ENCODE peak calls at places on chromosome X, in four cellular contexts. One of them, this sample, is unnamed.

GRCh38 chrX:15384304-15384703 is at the start of gene VEGFD:
- DNase-seq in stimulated activated CD4-positive, alpha-beta T cell treated with anti-CD3 and anti-CD28 coated beads, Interleukin-12 subunit alpha, Interleukin-12 subunit beta, amount 100 ng/mL, for 48 hours: no peak
- DNase-seq in neural progenitor cell: no peak
- DNase-seq in MV-4-11: no peak
- DNase-seq in this sample: no peak

GRCh38 chrX:20715176-20715575 is 448.5 kb upstream of the RPS6KA3 start:
- DNase-seq in neural progenitor cell: no peak
- DNase-seq in MV-4-11: no peak
- DNase-seq in stimulated activated CD4-positive, alpha-beta T cell treated with anti-CD3 and anti-CD28 coated beads, Interleukin-12 subunit alpha, Interleukin-12 subunit beta, amount 100 ng/mL, for 48 hours: no peak
- DNase-seq in this sample: no peak

GRCh38 chrX:3990569-3990968 is 277.1 kb upstream of the PRKX start:
- DNase-seq in stimulated activated CD4-positive, alpha-beta T cell treated with anti-CD3 and anti-CD28 coated beads, Interleukin-12 subunit alpha, Interleukin-12 subunit beta, amount 100 ng/mL, for 48 hours: no peak
- DNase-seq in MV-4-11: no peak
- DNase-seq in neural progenitor cell: peak; percentile 33
- DNase-seq in this sample: no peak

GRCh38 chrX:15401373-15401772 is 17.2 kb upstream of the VEGFD start:
- DNase-seq in MV-4-11: no peak
- DNase-seq in stimulated activated CD4-positive, alpha-beta T cell treated with anti-CD3 and anti-CD28 coated beads, Interleukin-12 subunit alpha, Interleukin-12 subunit beta, amount 100 ng/mL, for 48 hours: no peak
- DNase-seq in neural progenitor cell: no peak
- DNase-seq in this sample: no peak

GRCh38 chrX:15646031-15646430 is 18.6 kb downstream of the CLTRN start:
- DNase-seq in MV-4-11: no peak
- DNase-seq in neural progenitor cell: no peak
- DNase-seq in stimulated activated CD4-positive, alpha-beta T cell treated with anti-CD3 and anti-CD28 coated beads, Interleukin-12 subunit alpha, Interleukin-12 subunit beta, amount 100 ng/mL, for 48 hours: no peak
- DNase-seq in this sample: no peak

GRCh38 chrX:39819921-39820849 is 277.6 kb downstream of the BCOR start:
- DNase-seq in stimulated activated CD4-positive, alpha-beta T cell treated with anti-CD3 and anti-CD28 coated beads, Interleukin-12 subunit alpha, Interleukin-12 subunit beta, amount 100 ng/mL, for 48 hours: no peak
- DNase-seq in MV-4-11: no peak
- DNase-seq in neural progenitor cell: peak; percentile 58
- DNase-seq in this sample: no peak

GRCh38 chrX:16807976-16808542 is 21.8 kb downstream of the TXLNG start:
- DNase-seq in MV-4-11: peak; percentile 36
- DNase-seq in neural progenitor cell: no peak
- DNase-seq in stimulated activated CD4-positive, alpha-beta T cell treated with anti-CD3 and anti-CD28 coated beads, Interleukin-12 subunit alpha, Interleukin-12 subunit beta, amount 100 ng/mL, for 48 hours: no peak
- DNase-seq in this sample: no peak

GRCh38 chrX:1388651-1389050 is 3.3 kb downstream of the SLC25A6 start:
- DNase-seq in stimulated activated CD4-positive, alpha-beta T cell treated with anti-CD3 and anti-CD28 coated beads, Interleukin-12 subunit alpha, Interleukin-12 subunit beta, amount 100 ng/mL, for 48 hours: no peak
- DNase-seq in neural progenitor cell: no peak
- DNase-seq in MV-4-11: no peak
- DNase-seq in this sample: no peak

GRCh38 chrX:23134171-23134570 is 134.4 kb downstream of the DDX53 start:
- DNase-seq in MV-4-11: no peak
- DNase-seq in stimulated activated CD4-positive, alpha-beta T cell treated with anti-CD3 and anti-CD28 coated beads, Interleukin-12 subunit alpha, Interleukin-12 subunit beta, amount 100 ng/mL, for 48 hours: no peak
- DNase-seq in neural progenitor cell: no peak
- DNase-seq in this sample: no peak

GRCh38 chrX:107712231-107713204 is 63.1 kb downstream of the TSC22D3 start:
- DNase-seq in neural progenitor cell: no peak
- DNase-seq in stimulated activated CD4-positive, alpha-beta T cell treated with anti-CD3 and anti-CD28 coated beads, Interleukin-12 subunit alpha, Interleukin-12 subunit beta, amount 100 ng/mL, for 48 hours: no peak
- DNase-seq in MV-4-11: no peak
- DNase-seq in this sample: no peak

GRCh38 chrX:140710710-140711109 is 1.2 kb downstream of the LINC00632 start:
- DNase-seq in MV-4-11: no peak
- DNase-seq in neural progenitor cell: no peak
- DNase-seq in stimulated activated CD4-positive, alpha-beta T cell treated with anti-CD3 and anti-CD28 coated beads, Interleukin-12 subunit alpha, Interleukin-12 subunit beta, amount 100 ng/mL, for 48 hours: no peak
- DNase-seq in this sample: no peak

GRCh38 chrX:71815121-71815905 is 52.2 kb downstream of the CXorf49B start:
- DNase-seq in neural progenitor cell: no peak
- DNase-seq in stimulated activated CD4-positive, alpha-beta T cell treated with anti-CD3 and anti-CD28 coated beads, Interleukin-12 subunit alpha, Interleukin-12 subunit beta, amount 100 ng/mL, for 48 hours: no peak
- DNase-seq in MV-4-11: no peak
- DNase-seq in this sample: no peak

GRCh38 chrX:134761788-134762187 is 103.5 kb upstream of the PLAC1 start:
- DNase-seq in MV-4-11: no peak
- DNase-seq in stimulated activated CD4-positive, alpha-beta T cell treated with anti-CD3 and anti-CD28 coated beads, Interleukin-12 subunit alpha, Interleukin-12 subunit beta, amount 100 ng/mL, for 48 hours: no peak
- DNase-seq in neural progenitor cell: no peak
- DNase-seq in this sample: no peak

GRCh38 chrX:79477691-79478090 is 110.6 kb upstream of the ITM2A start:
- DNase-seq in stimulated activated CD4-positive, alpha-beta T cell treated with anti-CD3 and anti-CD28 coated beads, Interleukin-12 subunit alpha, Interleukin-12 subunit beta, amount 100 ng/mL, for 48 hours: no peak
- DNase-seq in MV-4-11: no peak
- DNase-seq in neural progenitor cell: no peak
- DNase-seq in this sample: no peak

GRCh38 chrX:39477438-39478120 is 620.2 kb downstream of the BCOR start:
- DNase-seq in MV-4-11: no peak
- DNase-seq in stimulated activated CD4-positive, alpha-beta T cell treated with anti-CD3 and anti-CD28 coated beads, Interleukin-12 subunit alpha, Interleukin-12 subunit beta, amount 100 ng/mL, for 48 hours: no peak
- DNase-seq in neural progenitor cell: peak; percentile 47
- DNase-seq in this sample: no peak

GRCh38 chrX:9055354-9055753 is 21.4 kb upstream of the FAM9B start:
- DNase-seq in MV-4-11: peak; percentile 94
- DNase-seq in stimulated activated CD4-positive, alpha-beta T cell treated with anti-CD3 and anti-CD28 coated beads, Interleukin-12 subunit alpha, Interleukin-12 subunit beta, amount 100 ng/mL, for 48 hours: no peak
- DNase-seq in neural progenitor cell: no peak
- DNase-seq in this sample: no peak

This sample was measured in smooth muscle cell of the brain vasculature.